ENCODE peak calls at places on chromosomes 16 and 17, in four cellular contexts. P is brain microvascular endothelial cell; G is NCI-H446; B is activated effector memory CD4-positive, alpha-beta T cell treated with Interleukin-2 at 50 U/mL for 16 hours. K is an unnamed sample.

GRCh38 chr17:60169921-60170817 is 20.4 kb downstream of the CA4 start:
- DNase-seq in G (peak), P (no peak), B (no peak), K (peak)

GRCh38 chr16:8346291-8346690 is 244.0 kb downstream of the TMEM114 start:
- DNase-seq in P (no peak), B (no peak), G (no peak), K (no peak)

GRCh38 chr16:88005968-88006367 is 54.7 kb downstream of the BANP start:
- DNase-seq in G (no peak), P (no peak), B (no peak), K (no peak)

GRCh38 chr16:70746708-70747424 is 54.1 kb downstream of the VAC14 start:
- DNase-seq in P (peak), B (no peak), G (no peak), K (peak)

GRCh38 chr17:82376042-82376730 is 4.6 kb downstream of the UTS2R start:
- DNase-seq in P (no peak), G (no peak), B (no peak), K (no peak)

GRCh38 chr17:43560461-43561427 is 14.6 kb upstream of the ETV4 start:
- DNase-seq in P (no peak), B (no peak), G (no peak), K (no peak)

GRCh38 chr17:14304876-14305636 is 4.2 kb downstream of the HS3ST3B1 start:
- DNase-seq in P (no peak), B (no peak), G (no peak), K (no peak)

GRCh38 chr16:27408602-27409031 is 6.6 kb downstream of the IL21R start:
- DNase-seq in G (peak), P (no peak), B (no peak), K (no peak)